ENCODE peak calls at places on chromosomes 16 and 17, in ten cellular contexts. D, I, Y, N, Z, S, F, O, C and A are unnamed samples.

GRCh38 chr17:71329310-71330098 is 791.3 kb upstream of the SOX9 start:
- DNase-seq in S (no peak), D (no peak), I (no peak), N (no peak), F (no peak), O (no peak), C (peak; percentile 47), Y (no peak), Z (no peak), A (no peak)

GRCh38 chr17:80791758-80792284 is 199.8 kb upstream of the CHMP6 start:
- DNase-seq in Z (peak; percentile 94), C (peak; percentile 86), D (peak; percentile 99), Y (no peak), F (peak; percentile 96), N (peak; percentile 99), S (peak; percentile 85), O (peak; percentile 95), I (peak; percentile 97), A (peak; percentile 94)

GRCh38 chr17:65228734-65229390 is 91.7 kb downstream of the RGS9 start:
- DNase-seq in Y (no peak), S (no peak), D (peak; percentile 28), C (peak; percentile 61), O (no peak), I (peak; percentile 84), Z (no peak), N (peak; percentile 20), F (peak; percentile 73), A (peak; percentile 19)

GRCh38 chr16:86664518-86665318 is 86.4 kb downstream of the FOXL1 start:
- DNase-seq in N (peak; percentile 96), O (peak; percentile 77), Z (no peak), F (peak; percentile 94), S (no peak), I (peak; percentile 90), D (peak; percentile 96), C (peak; percentile 80), Y (no peak), A (peak; percentile 95)

GRCh38 chr16:9107025-9107970 is 15.9 kb downstream of the HAPSTR1 start:
- DNase-seq in Z (no peak), O (no peak), S (no peak), D (no peak), F (no peak), C (no peak), I (peak; percentile 35), N (no peak), Y (no peak), A (peak; percentile 49)

GRCh38 chr16:17412221-17412620 is 58.5 kb downstream of the XYLT1 start:
- DNase-seq in Z (no peak), Y (peak; percentile 52), I (no peak), D (no peak), C (no peak), N (peak; percentile 24), S (no peak), O (no peak), F (peak; percentile 19), A (no peak)

GRCh38 chr17:77316191-77316641 is 175.4 kb downstream of the SEC14L1 start:
- DNase-seq in F (peak; percentile 72), I (peak; percentile 94), O (peak; percentile 84), C (peak; percentile 76), Y (peak; percentile 39), S (peak; percentile 39), N (peak; percentile 76), D (no peak), Z (peak; percentile 90), A (peak; percentile 51)

GRCh38 chr17:76994237-76994637 is 126.0 kb downstream of the MGAT5B start:
- DNase-seq in Z (peak; percentile 36), I (no peak), N (no peak), S (no peak), D (no peak), O (no peak), Y (peak; percentile 56), C (no peak), F (no peak), A (no peak)

DNA sequence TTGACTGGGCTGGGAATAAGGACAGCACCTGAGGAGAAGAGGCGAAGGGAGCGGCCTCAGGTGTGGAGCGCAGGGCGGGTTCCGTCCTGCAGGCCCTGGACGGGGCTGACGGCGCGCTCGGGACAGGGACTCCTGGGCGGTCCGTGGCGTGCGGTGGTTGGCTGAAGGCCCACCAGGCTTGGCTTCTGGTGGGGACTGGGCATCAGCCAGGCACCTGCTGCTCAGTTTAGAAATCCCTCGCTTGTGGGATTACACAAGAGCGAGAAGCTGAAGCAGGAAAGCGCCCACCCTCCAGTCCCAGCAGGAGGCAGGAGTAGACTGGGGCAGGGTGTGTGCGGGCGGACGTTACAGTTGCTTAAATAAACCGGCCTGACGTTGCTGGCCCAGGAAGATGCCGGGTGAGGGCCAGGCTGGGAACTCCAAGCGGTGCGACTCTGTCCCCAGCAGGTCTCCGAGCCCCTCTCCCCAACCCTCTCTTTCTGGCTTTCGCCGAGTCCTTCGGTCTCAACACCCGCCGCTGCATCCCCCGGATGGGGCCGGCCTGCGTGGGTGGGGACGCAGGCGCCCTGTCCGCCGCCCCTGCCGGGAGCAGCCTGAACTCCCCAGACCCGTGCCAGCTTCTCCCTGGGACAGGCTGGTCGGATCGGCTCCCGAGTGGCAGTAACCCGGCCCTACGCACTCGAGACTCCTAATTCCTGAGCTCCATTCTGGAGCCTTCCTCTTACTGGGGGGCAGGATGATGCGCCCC is 639 bp downstream of the MIF4GD start:
- DNase-seq in D (peak; percentile 69), F (peak; percentile 80), C (peak; percentile 88), S (peak; percentile 47), I (peak; percentile 98), Y (peak; percentile 78), Z (peak; percentile 81), O (peak; percentile 82), N (peak; percentile 76), A (peak; percentile 82)
- TF ChIP-seq CTCF in D (peak; percentile 48), F (peak; percentile 46), C (peak; percentile 49), S (no peak), I (peak; percentile 43), Y (no peak), Z (peak; percentile 46), O (peak; percentile 10), N (peak; percentile 48), A (peak; percentile 59)

DNA sequence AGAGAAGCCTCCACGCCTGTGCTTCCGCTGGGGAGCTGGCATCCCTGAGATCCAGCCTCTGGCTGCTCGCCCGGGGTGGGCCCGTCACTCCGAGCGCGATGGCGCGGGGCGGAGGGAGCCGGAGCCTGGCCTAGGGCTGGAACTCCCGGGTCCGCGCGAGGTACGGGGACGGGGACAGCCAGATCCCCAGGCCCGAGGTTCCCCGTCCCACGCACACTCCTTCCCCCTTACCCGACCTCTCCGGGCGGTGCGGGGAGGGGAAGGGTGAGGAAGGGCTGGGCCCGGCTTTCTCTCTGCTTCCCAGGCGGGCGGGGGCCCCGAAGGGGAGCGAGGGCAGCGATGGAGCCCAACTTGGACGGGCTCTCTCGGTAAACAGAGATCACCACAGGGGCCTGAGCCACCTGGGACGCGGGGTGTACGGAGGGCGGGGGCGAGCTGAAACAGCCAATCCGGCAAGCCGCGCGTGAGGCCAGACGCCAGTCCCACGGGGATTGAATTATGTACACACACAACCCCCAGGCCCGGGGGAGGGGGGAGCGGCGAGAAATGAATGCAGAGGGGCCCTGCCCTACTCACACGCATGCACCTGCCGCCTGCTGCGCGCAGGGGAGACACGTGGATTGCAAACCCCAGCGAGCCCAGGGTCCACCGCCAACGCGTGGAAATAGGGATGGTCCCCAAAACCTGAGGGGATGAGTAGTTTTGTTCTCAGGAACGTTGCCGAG is at the start of gene SLC16A11:
- DNase-seq in Y (peak; percentile 58), Z (peak; percentile 39), D (no peak), C (peak; percentile 78), N (no peak), I (peak; percentile 90), F (peak; percentile 52), S (peak; percentile 44), O (no peak), A (no peak)
- H3K4me3 ChIP-seq in Y (peak within 1 kb of the TSS; percentile 43), Z (no peak within 1 kb of the TSS), D (no peak within 1 kb of the TSS), C (peak within 1 kb of the TSS; percentile 51), N (peak within 1 kb of the TSS; percentile 23), I (peak within 1 kb of the TSS; percentile 63), F (peak within 1 kb of the TSS; percentile 50), S (peak within 1 kb of the TSS; percentile 36), O (peak within 1 kb of the TSS; percentile 47), A (peak within 1 kb of the TSS; percentile 35)

GRCh38 chr16:53370827-53371226 is 63.4 kb upstream of the RBL2 start:
- DNase-seq in O (no peak), Z (no peak), D (no peak), F (no peak), C (no peak), I (no peak), S (no peak), Y (no peak), N (no peak), A (no peak)

GRCh38 chr16:53369921-53370320 is 64.3 kb upstream of the RBL2 start:
- DNase-seq in O (no peak), Z (no peak), S (no peak), I (peak; percentile 60), F (peak; percentile 30), C (no peak), D (no peak), Y (no peak), N (peak; percentile 50), A (peak; percentile 48)

GRCh38 chr16:53378138-53378537 is 56.1 kb upstream of the RBL2 start:
- DNase-seq in I (peak; percentile 3), O (no peak), C (no peak), D (no peak), Z (no peak), F (no peak), S (no peak), Y (no peak), N (no peak), A (peak; percentile 81)

DNA sequence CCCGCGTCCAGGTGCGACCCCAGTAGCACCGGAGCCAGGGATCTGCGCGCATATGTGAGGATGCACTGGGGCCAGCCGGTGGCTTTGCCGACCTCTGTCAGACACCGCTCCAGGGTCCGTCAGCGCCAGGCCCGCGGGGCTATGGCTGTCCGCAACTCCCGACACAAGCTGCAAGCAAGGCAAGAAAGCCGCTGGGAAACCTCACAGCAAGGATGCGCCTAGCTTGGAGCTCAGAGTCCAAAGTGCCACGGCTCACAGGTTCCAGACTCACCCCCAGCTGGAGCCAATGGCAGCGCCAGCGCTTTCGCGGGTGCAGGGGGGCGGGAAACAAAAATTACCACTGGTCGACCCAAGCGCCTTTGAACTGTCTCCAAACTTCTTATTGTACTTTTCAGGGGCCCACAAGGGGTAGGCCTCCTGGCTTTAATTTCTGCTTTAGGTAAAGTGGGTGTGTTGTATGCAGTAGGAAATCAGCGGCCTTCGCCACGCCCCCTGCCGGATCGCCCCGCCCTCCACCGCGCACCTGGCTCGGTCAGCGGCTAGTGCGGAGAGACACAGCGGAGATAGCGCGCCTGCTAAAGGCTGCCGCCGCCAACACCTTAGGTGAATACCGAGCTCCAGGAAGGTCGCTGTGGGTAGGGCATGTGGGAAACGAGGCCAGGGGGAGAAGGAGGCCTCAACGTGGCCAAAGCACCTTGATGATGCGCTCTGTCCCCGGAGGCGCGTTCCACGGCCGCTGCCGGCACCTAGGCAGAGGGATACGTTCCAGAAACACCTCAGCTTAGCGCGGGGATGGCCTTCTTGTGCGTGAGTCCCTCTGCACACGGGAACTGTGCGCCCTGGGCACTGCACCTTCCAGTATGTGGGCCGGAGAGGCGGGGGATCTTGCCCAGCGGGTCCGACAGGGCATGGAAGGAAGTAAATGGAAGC is 61.1 kb upstream of the RBL2 start:
- DNase-seq in N (no peak), Z (no peak), D (peak; percentile 35), Y (no peak), I (peak; percentile 77), C (no peak), F (no peak), S (peak; percentile 30), O (no peak), A (peak; percentile 73)
- TF ChIP-seq CTCF in N (no peak), Z (no peak), D (no peak), Y (no peak), I (no peak), C (no peak), F (no peak), S (no peak), O (no peak), A (no peak)

GRCh38 chr16:4372578-4373355 is 1.1 kb downstream of the VASN start:
- DNase-seq in D (no peak), Z (peak; percentile 83), F (peak; percentile 56), N (no peak), C (peak; percentile 77), Y (peak; percentile 47), O (peak; percentile 88), I (peak; percentile 98), S (no peak), A (peak; percentile 46)

GRCh38 chr16:4372315-4372577 is 598 bp downstream of the VASN start:
- DNase-seq in O (no peak), I (no peak), N (no peak), F (no peak), S (no peak), Z (no peak), Y (no peak), C (no peak), D (no peak), A (no peak)

GRCh38 chr16:4371481-4372314 is at the start of gene VASN:
- DNase-seq in I (peak; percentile 99), N (peak; percentile 75), C (peak; percentile 93), S (peak; percentile 67), Z (peak; percentile 82), F (peak; percentile 79), O (peak; percentile 94), D (peak; percentile 40), Y (peak; percentile 90), A (peak; percentile 72)

GRCh38 chr16:4373909-4374742 is 2.5 kb downstream of the VASN start:
- DNase-seq in F (peak; percentile 96), N (peak; percentile 95), D (no peak), O (peak; percentile 96), I (peak; percentile 98), Y (peak; percentile 78), Z (peak; percentile 42), S (peak; percentile 85), C (peak; percentile 87), A (peak; percentile 76)

DNA sequence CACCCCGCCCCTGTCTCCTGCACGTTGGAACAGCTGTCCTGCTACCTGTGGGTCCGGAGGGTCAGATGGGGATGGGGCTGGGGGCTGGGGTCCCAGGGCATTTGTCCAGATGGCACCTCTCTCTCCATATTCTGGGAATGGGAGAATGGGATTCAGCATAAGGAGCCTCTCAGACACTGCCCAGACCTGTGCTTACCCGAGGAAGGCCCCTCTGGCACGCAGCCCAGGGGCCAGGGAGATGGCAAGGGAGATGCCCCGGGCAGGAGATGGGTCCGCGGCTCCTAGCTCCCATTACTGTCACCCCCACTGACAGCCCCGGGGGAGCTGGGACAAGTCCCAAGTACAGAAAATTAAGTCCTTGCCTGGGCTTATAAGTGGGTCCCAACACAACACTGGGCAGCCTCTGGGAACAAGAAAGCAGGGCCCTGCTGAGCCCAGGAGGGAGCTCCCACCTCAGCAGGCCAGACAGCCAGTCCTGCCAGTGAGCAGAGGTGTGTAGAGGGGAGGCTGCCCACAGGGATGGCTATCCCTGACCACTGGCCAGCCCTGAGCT is 1.8 kb downstream of the VASN start:
- DNase-seq in O (peak; percentile 75), F (no peak), I (peak; percentile 93), C (no peak), Z (no peak), Y (no peak), S (no peak), N (no peak), D (no peak), A (peak; percentile 45)
- H3K4me3 ChIP-seq in O (peak overlapping the region; percentile 61), F (peak overlapping the region; percentile 97), I (peak overlapping the region; percentile 100), C (peak overlapping the region; percentile 34), Z (no peak overlapping the region), Y (peak overlapping the region; percentile 26), S (peak overlapping the region; percentile 14), N (peak overlapping the region; percentile 61), D (no peak overlapping the region), A (peak overlapping the region; percentile 60)